ENCODE peak calls at places on chromosomes 11 and 22, in six cellular contexts. F, Z, C, A, K and M are unnamed samples.

GRCh38 chr11:61358566-61358965 is 3.1 kb downstream of the CYB561A3 start:
- DNase-seq in A (no peak), Z (no peak), K (no peak), C (no peak), F (no peak), M (no peak)

GRCh38 chr11:62671604-62672528 is at the start of the genes LBHD1 and UQCC3:
- DNase-seq in K (peak; percentile 81), Z (peak; percentile 81), C (peak; percentile 85), F (peak; percentile 70), A (peak; percentile 85), M (peak; percentile 75)

GRCh38 chr11:6443269-6444003 is 2.6 kb upstream of the HPX start:
- DNase-seq in Z (peak; percentile 63), C (peak; percentile 50), K (peak; percentile 60), A (peak; percentile 72), F (peak; percentile 54), M (peak; percentile 58)

GRCh38 chr11:56670984-56671383 is 7.5 kb downstream of the OR5AR1 start:
- DNase-seq in Z (no peak), C (no peak), K (no peak), F (no peak), A (no peak), M (no peak)

GRCh38 chr11:119299416-119299815 is 17.5 kb downstream of the MCAM start:
- DNase-seq in Z (no peak), K (no peak), C (no peak), A (no peak), F (no peak), M (no peak)

GRCh38 chr22:47996446-47996857 is 1234.0 kb downstream of the TBC1D22A start:
- DNase-seq in C (no peak), F (no peak), K (no peak), A (no peak), Z (no peak), M (no peak)

GRCh38 chr11:118883368-118884071 is at the start of gene CXCR5:
- DNase-seq in A (no peak), C (peak; percentile 35), Z (no peak), K (no peak), F (no peak), M (no peak)

GRCh38 chr22:27405672-27406388 is 395.7 kb downstream of the MN1 start:
- DNase-seq in A (peak; percentile 73), F (no peak), K (peak; percentile 41), C (peak; percentile 45), Z (peak; percentile 73), M (no peak)

GRCh38 chr11:75558939-75559843 is 2.9 kb upstream of the SERPINH1 start:
- DNase-seq in C (peak; percentile 75), F (peak; percentile 73), A (no peak), K (peak; percentile 95), Z (no peak), M (no peak)

GRCh38 chr11:12044799-12045198 is 36.4 kb upstream of the DKK3 start:
- DNase-seq in A (no peak), C (no peak), K (no peak), Z (no peak), F (no peak), M (no peak)

GRCh38 chr11:128342511-128343133 is 244.7 kb downstream of the ETS1 start:
- DNase-seq in K (peak; percentile 27), Z (no peak), F (peak; percentile 43), C (peak; percentile 86), A (no peak), M (no peak)

GRCh38 chr22:23107487-23108323 is 34.1 kb downstream of the RSPH14 start:
- DNase-seq in C (no peak), F (no peak), Z (no peak), A (no peak), K (no peak), M (no peak)

GRCh38 chr11:86068138-86068861 is 584 bp downstream of the PICALM start:
- DNase-seq in K (peak; percentile 30), C (no peak), Z (peak; percentile 32), F (peak; percentile 42), A (peak; percentile 71), M (no peak)

GRCh38 chr11:63614136-63614664 is at the start of gene PLAAT3:
- DNase-seq in Z (peak; percentile 85), K (peak; percentile 48), C (no peak), F (peak; percentile 63), A (peak; percentile 95), M (peak; percentile 48)

GRCh38 chr22:39115976-39116621 is 19.1 kb downstream of the APOBEC3H start:
- DNase-seq in F (no peak), K (no peak), Z (no peak), A (no peak), C (no peak), M (no peak)

GRCh38 chr11:69122642-69123431 is 32.9 kb upstream of the SMIM38 start:
- DNase-seq in C (peak; percentile 70), K (peak; percentile 36), F (peak; percentile 49), A (no peak), Z (peak; percentile 96), M (peak; percentile 40)

DNA sequence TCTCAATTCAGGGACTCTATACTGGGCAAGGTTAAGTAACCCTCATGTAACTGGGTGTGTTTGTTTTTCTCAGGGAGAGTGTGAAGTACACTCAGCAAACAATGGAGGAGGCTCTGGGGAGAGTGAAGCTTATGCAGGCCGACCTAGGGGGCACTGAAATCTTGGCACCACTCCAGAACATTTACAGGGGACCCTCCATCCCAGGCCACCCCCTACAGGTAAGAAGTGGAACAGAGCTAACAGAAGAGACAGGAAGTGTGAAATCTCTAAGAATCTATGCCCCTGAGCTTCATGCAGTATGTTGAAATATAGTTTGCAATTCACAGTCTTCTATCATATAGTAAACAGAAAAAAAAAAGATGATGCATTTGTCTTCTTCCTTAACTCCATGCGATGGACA is 8.3 kb downstream of the VWA5A start:
- DNase-seq in K (no peak), C (no peak), F (no peak), A (no peak), Z (no peak), M (no peak)
- TF ChIP-seq CTCF in K (no peak), C (no peak), F (no peak), A (no peak), Z (no peak), M (no peak)

DNA sequence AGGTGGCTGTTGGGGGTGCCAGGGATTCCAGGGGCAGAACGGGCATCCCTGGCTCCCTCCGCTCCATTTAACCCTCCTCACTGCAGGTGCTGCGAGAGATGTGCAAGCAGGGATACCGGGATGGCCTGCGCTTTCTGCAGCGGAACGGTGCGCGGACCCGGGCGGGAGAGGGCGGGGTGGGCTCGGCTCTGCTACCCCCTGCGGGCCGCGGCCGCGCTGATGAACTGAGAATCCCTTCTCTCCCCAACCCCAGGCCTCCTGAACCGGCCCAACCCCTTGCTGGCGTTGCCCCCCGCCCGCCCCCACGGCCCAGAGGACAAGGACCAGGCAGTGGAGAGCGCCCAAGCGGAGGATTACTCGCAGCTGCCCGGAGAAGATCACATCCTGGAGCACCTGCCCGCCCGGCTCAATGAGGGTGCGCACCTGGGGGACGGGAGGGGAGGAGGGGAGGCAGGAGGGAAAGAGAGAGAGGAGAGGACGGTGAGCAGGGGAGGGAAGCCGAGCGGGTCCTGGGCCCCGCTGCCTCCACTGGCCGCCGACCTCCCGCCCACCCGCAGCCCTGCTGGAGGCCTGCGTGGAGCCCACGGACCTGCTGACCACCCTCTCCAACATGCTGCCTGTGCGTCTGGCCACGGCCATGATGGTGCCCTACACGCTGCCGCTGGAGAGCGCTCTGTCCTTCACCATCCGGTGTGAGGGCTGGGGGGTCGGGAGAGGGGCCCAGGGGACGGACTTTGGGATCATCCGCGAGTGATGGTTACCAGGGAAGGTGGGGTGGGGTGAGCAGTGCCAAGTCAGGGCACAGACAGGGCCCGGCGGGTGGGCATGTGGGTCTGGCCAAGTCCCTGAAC is 4.1 kb upstream of the CRACR2B start:
- DNase-seq in Z (no peak), C (no peak), K (no peak), F (no peak), A (no peak), M (no peak)
- TF ChIP-seq CTCF in Z (no peak), C (no peak), K (no peak), F (no peak), A (no peak), M (no peak)

GRCh38 chr11:104260456-104260855 is 96.5 kb upstream of the PDGFD start:
- DNase-seq in C (no peak), A (no peak), K (no peak), F (no peak), Z (no peak), M (no peak)

GRCh38 chr11:104254347-104254746 is 90.4 kb upstream of the PDGFD start:
- DNase-seq in A (no peak), F (no peak), Z (peak; percentile 34), C (no peak), K (peak; percentile 2), M (no peak)

GRCh38 chr11:104259121-104259610 is 95.2 kb upstream of the PDGFD start:
- DNase-seq in C (no peak), K (no peak), Z (no peak), A (no peak), F (no peak), M (no peak)

DNA sequence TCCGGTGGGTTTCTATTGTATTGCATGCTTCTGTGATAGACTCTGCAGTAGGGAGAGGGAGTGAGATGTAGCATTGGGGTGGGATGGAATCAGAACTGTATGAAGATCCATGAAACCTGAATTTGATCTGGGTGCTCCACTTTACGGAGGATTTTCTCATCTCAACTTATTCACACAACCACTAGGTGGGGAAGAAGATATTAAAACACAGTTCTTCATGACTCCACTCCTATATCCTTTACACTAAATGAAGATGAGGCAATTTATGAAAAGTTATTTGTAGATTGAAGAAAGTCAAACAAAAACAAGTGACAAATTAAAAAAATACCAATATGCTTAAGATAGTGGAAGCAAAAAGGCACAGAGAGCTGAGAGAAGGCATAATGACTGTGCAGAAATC is 92.6 kb upstream of the PDGFD start:
- DNase-seq in K (no peak), A (no peak), C (peak; percentile 13), F (no peak), Z (no peak), M (no peak)
- TF ChIP-seq CTCF in K (no peak), A (no peak), C (peak; percentile 24), F (no peak), Z (no peak), M (no peak)

GRCh38 chr11:83069441-83070043 is 2.2 kb downstream of the RAB30 start:
- DNase-seq in Z (no peak), F (no peak), K (peak; percentile 6), C (no peak), A (no peak), M (no peak)

GRCh38 chr11:83070044-83070877 is 1.4 kb downstream of the RAB30 start:
- DNase-seq in A (no peak), C (peak; percentile 60), F (no peak), Z (no peak), K (peak; percentile 84), M (no peak)

GRCh38 chr11:83072689-83073242 is 1.1 kb upstream of the RAB30 start:
- DNase-seq in C (no peak), K (no peak), F (no peak), Z (no peak), A (no peak), M (no peak)

GRCh38 chr11:83071641-83072591 is at the start of gene RAB30:
- DNase-seq in Z (peak; percentile 96), A (peak; percentile 96), K (peak; percentile 100), F (peak; percentile 100), C (peak; percentile 100), M (peak; percentile 97)

GRCh38 chr11:83070878-83071640 is 638 bp downstream of the RAB30 start:
- DNase-seq in Z (no peak), K (peak; percentile 42), A (peak; percentile 68), C (peak; percentile 26), F (no peak), M (no peak)
- TF ChIP-seq CTCF in Z (no peak), K (no peak), A (no peak), C (no peak), F (no peak), M (no peak)